ENCODE peak calls at places on chromosomes 13 and 19, in eight cellular contexts. One of them, this sample, is unnamed.

GRCh38 chr19:28961772-28962500 is 251.0 kb downstream of the UQCRFS1 start:
- DNase-seq in GM06990: no peak
- DNase-seq in KBM-7: no peak
- DNase-seq in fibroblast of lung: peak
- DNase-seq in mesenteric fat pad: no peak
- DNase-seq in RPMI8226: no peak
- DNase-seq in A549: no peak
- DNase-seq in foreskin keratinocyte: no peak
- DNase-seq in this sample: no peak

GRCh38 chr19:12913011-12913561 is 6.0 kb downstream of the SYCE2 start:
- DNase-seq in A549: no peak
- DNase-seq in mesenteric fat pad: no peak
- DNase-seq in fibroblast of lung: peak
- DNase-seq in GM06990: no peak
- DNase-seq in KBM-7: peak
- DNase-seq in foreskin keratinocyte: no peak
- DNase-seq in RPMI8226: no peak
- DNase-seq in this sample: peak

GRCh38 chr13:101416181-101417042 is at the start of gene NALCN:
- DNase-seq in foreskin keratinocyte: no peak
- DNase-seq in A549: peak
- DNase-seq in GM06990: no peak
- DNase-seq in KBM-7: no peak
- DNase-seq in mesenteric fat pad: no peak
- DNase-seq in RPMI8226: no peak
- DNase-seq in fibroblast of lung: peak
- DNase-seq in this sample: peak

GRCh38 chr13:34857561-34857960 is 84.5 kb upstream of the NBEA start:
- DNase-seq in fibroblast of lung: no peak
- DNase-seq in KBM-7: no peak
- DNase-seq in foreskin keratinocyte: no peak
- DNase-seq in RPMI8226: no peak
- DNase-seq in A549: no peak
- DNase-seq in mesenteric fat pad: no peak
- DNase-seq in GM06990: no peak
- DNase-seq in this sample: no peak

GRCh38 chr13:40043759-40044158 is 388.3 kb downstream of the COG6 start:
- DNase-seq in GM06990: no peak
- DNase-seq in A549: no peak
- DNase-seq in KBM-7: no peak
- DNase-seq in fibroblast of lung: no peak
- DNase-seq in foreskin keratinocyte: no peak
- DNase-seq in mesenteric fat pad: no peak
- DNase-seq in RPMI8226: no peak
- DNase-seq in this sample: no peak

GRCh38 chr19:50679177-50680125 is 30.2 kb downstream of the C19orf81 start:
- DNase-seq in mesenteric fat pad: peak
- DNase-seq in foreskin keratinocyte: peak
- DNase-seq in GM06990: peak
- DNase-seq in fibroblast of lung: peak
- DNase-seq in RPMI8226: peak
- DNase-seq in KBM-7: peak
- DNase-seq in A549: peak
- DNase-seq in this sample: peak

GRCh38 chr13:105904034-105904742 is 631.3 kb downstream of the EFNB2 start:
- DNase-seq in mesenteric fat pad: no peak
- DNase-seq in A549: no peak
- DNase-seq in KBM-7: no peak
- DNase-seq in GM06990: no peak
- DNase-seq in foreskin keratinocyte: no peak
- DNase-seq in RPMI8226: no peak
- DNase-seq in fibroblast of lung: no peak
- DNase-seq in this sample: no peak

GRCh38 chr13:101231751-101232428 is 184.4 kb downstream of the NALCN start:
- DNase-seq in foreskin keratinocyte: no peak
- DNase-seq in GM06990: no peak
- DNase-seq in A549: no peak
- DNase-seq in RPMI8226: no peak
- DNase-seq in mesenteric fat pad: no peak
- DNase-seq in fibroblast of lung: no peak
- DNase-seq in KBM-7: no peak
- DNase-seq in this sample: no peak

GRCh38 chr19:17450264-17451075 is 2.0 kb upstream of the TMEM221 start:
- DNase-seq in A549: no peak
- DNase-seq in mesenteric fat pad: no peak
- DNase-seq in GM06990: peak
- DNase-seq in RPMI8226: peak
- DNase-seq in KBM-7: peak
- DNase-seq in foreskin keratinocyte: peak
- DNase-seq in fibroblast of lung: no peak
- DNase-seq in this sample: no peak